ENCODE peak calls at places on chromosome 10, in five cellular contexts. X, J, F, Q and H are unnamed samples.

GRCh38 chr10:80861882-80862281 is 324.2 kb downstream of the SH2D4B start:
- DNase-seq in F (no peak), Q (no peak), X (no peak), J (no peak), H (no peak)

GRCh38 chr10:70588255-70588654 is 14.3 kb downstream of the PRF1 start:
- DNase-seq in J (no peak), X (no peak), Q (no peak), F (no peak), H (no peak)

GRCh38 chr10:72622271-72622670 is 3.6 kb downstream of the MICU1 start:
- DNase-seq in X (no peak), Q (no peak), F (no peak), J (no peak), H (no peak)

GRCh38 chr10:9010931-9011670 is 956.6 kb downstream of the GATA3 start:
- DNase-seq in X (no peak), Q (no peak), J (no peak), F (no peak), H (no peak)

GRCh38 chr10:72096115-72097000 is 8.0 kb upstream of the SPOCK2 start:
- DNase-seq in J (no peak), Q (no peak), X (no peak), F (peak), H (no peak)

GRCh38 chr10:83564889-83565588 is 574.3 kb upstream of the GHITM start:
- DNase-seq in F (no peak), J (no peak), X (no peak), Q (no peak), H (no peak)

GRCh38 chr10:4082851-4083250 is 297.8 kb upstream of the KLF6 start:
- DNase-seq in Q (no peak), X (no peak), J (no peak), F (peak), H (no peak)

GRCh38 chr10:60441515-60441914 is 51.8 kb upstream of the ANK3 start:
- DNase-seq in J (peak), Q (no peak), F (no peak), X (no peak), H (no peak)

GRCh38 chr10:129253551-129254179 is 213.4 kb upstream of the MGMT start:
- DNase-seq in F (no peak), J (no peak), Q (no peak), X (no peak), H (no peak)

GRCh38 chr10:91380873-91381561 is 29.1 kb upstream of the HECTD2 start:
- DNase-seq in J (no peak), F (no peak), Q (no peak), X (no peak), H (no peak)

GRCh38 chr10:123573236-123574147 is 92.7 kb upstream of the GPR26 start:
- DNase-seq in X (peak), F (no peak), J (peak), Q (peak), H (peak)

GRCh38 chr10:77208857-77209256 is 428.8 kb downstream of the KCNMA1 start:
- DNase-seq in J (no peak), F (no peak), Q (no peak), X (no peak), H (no peak)

DNA sequence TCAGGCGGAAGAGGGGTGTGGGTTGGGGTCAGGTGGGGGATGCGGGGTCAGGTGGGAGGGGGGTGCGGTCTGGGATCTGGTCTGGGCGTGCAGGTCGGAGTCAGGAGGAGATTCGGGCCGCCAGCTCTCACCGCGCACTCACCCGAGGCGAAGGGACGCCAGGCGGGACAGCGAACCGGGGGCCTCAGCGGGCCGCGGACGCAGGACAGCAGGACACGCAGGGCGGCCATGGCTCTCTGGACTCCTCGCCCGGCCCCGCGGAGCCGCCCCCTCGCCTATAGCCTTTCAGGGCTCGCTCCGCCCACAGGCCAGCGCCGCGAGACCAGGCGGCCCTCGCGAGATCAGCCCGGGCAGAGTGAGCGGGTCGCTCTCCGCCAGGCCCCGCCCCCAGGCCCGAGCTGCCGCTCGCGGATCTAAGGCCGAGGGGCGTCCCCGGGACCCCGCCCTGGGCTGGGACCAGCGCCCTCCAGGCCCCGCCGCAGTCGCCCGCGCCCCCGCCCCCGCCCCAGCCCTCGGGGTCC is at the start of gene ECHS1:
- DNase-seq in F (peak), X (peak), J (peak), Q (peak), H (peak)
- H2BK12ac ChIP-seq in F (peak), X (no peak), J (no peak), Q (no peak), H (no peak)

GRCh38 chr10:100346351-100346764 is 675 bp upstream of the SCD start:
- DNase-seq in X (peak), Q (no peak), J (peak), F (peak), H (peak)
- H3K23ac ChIP-seq in X (no peak), Q (no peak), J (no peak), F (no peak), H (no peak)

DNA sequence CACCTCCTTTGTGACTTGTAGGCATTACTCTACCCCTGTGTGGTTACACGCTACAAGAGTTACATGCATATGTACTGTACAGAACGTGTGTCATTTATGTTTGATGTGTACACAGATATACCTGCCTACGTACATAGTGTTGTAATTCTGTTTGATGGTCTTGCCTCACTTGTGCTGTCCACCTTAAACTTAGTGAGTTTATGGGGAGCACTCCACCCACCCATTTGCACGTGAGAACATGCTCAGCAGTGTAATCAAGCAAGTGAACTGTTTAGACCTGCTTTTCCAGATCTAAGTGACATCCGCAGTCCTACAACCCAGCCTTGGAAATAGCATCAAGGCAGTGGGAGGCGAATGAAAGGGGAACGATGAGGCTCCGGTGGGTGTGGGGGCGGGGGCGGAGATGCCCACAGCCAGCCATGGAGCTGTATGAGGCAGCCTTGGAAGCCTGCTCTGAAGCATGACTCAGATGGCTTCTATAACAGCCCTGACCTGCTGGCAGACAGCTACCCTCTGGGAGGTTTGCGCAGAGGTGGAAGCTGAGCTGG is 52.1 kb downstream of the SUFU start:
- DNase-seq in J (peak), Q (no peak), X (no peak), F (peak), H (no peak)
- H3K9ac ChIP-seq in J (no peak), Q (no peak), X (no peak), F (peak), H (no peak)

GRCh38 chr10:122390679-122391078 is 16.2 kb downstream of the PLEKHA1 start:
- DNase-seq in X (no peak), Q (no peak), J (no peak), F (no peak), H (no peak)

GRCh38 chr10:122391875-122392274 is 17.4 kb downstream of the PLEKHA1 start:
- DNase-seq in J (no peak), Q (no peak), F (no peak), X (no peak), H (no peak)

GRCh38 chr10:122390271-122390670 is 15.8 kb downstream of the PLEKHA1 start:
- DNase-seq in Q (no peak), J (no peak), F (no peak), X (no peak), H (no peak)

GRCh38 chr10:122393288-122393687 is 18.8 kb downstream of the PLEKHA1 start:
- DNase-seq in J (no peak), Q (no peak), X (no peak), F (no peak), H (no peak)

GRCh38 chr10:122392835-122393234 is 18.3 kb downstream of the PLEKHA1 start:
- DNase-seq in J (no peak), F (no peak), X (no peak), Q (no peak), H (no peak)
- H2BK12ac ChIP-seq in J (no peak), F (no peak), X (no peak), Q (no peak), H (no peak)

GRCh38 chr10:73650537-73651331 is 5.1 kb downstream of the SYNPO2L start:
- DNase-seq in J (peak), X (no peak), Q (no peak), F (peak), H (no peak)
- H3K23ac ChIP-seq in J (no peak), X (no peak), Q (no peak), F (no peak), H (no peak)

DNA sequence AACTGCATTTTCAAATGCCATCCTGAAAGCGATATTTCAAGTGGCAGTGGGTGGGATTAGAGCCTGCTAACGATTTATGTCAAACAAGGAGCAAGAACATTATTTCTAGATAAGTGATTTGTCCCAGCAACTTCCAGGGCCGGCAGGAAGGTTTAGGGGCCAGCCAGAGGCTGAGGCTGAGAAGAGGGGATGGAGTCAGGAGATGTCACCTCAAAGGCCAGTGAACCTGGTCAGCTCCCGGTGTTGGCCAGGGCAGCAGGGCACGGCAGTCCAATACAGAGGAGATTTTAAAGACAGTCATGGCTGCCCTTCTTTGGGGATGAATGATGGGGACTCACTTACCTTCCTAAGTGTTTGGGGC is 105.7 kb upstream of the PPIF start:
- DNase-seq in J (no peak), X (no peak), Q (no peak), F (no peak), H (no peak)
- H3K9ac ChIP-seq in J (no peak), X (no peak), Q (no peak), F (peak), H (no peak)

DNA sequence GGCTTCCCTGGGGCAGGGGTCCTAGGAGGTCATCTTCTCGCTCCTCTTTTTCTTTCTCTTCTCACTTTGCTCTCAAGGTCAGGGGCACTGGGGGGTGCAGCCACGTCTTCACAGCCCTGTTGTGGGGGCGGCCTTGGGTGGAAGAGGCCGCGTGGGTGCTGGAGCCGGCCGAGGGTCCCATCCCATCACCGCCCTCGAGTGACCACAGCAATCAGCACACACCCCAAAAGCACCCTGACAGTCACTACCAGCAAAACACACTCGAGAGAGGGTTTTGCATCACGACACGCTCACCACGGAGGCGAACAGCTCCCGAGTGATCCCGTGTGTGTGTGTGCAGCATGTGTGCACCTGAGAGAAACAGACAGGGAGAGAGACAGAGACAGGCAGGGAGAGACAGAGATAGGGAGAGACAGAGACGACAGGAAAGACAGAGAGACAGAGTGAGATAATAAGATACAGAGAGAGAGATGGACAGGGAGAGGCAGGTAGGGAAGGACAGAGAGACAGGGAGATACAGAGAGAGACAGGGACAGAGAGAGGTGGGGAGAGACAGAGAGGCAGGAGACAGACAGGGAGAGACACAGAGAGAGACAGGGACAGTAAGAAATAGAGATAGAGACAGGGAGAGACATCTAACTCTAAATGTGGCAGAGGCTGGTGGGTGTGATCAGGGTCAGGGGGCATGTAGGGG is 100.9 kb downstream of the WDR37 start:
- DNase-seq in X (no peak), Q (no peak), F (no peak), J (no peak), H (no peak)
- H2BK12ac ChIP-seq in X (no peak), Q (no peak), F (no peak), J (no peak), H (peak)

GRCh38 chr10:33293081-33293480 is 41.4 kb downstream of the NRP1 start:
- DNase-seq in J (no peak), F (no peak), X (no peak), Q (no peak), H (no peak)

GRCh38 chr10:33291053-33291592 is 43.3 kb downstream of the NRP1 start:
- DNase-seq in X (no peak), Q (no peak), J (peak), F (peak), H (no peak)

GRCh38 chr10:33289776-33290175 is 44.7 kb downstream of the NRP1 start:
- DNase-seq in J (no peak), Q (no peak), X (no peak), F (no peak), H (no peak)

GRCh38 chr10:33288127-33288526 is 46.3 kb downstream of the NRP1 start:
- DNase-seq in F (no peak), Q (no peak), X (no peak), J (no peak), H (no peak)

DNA sequence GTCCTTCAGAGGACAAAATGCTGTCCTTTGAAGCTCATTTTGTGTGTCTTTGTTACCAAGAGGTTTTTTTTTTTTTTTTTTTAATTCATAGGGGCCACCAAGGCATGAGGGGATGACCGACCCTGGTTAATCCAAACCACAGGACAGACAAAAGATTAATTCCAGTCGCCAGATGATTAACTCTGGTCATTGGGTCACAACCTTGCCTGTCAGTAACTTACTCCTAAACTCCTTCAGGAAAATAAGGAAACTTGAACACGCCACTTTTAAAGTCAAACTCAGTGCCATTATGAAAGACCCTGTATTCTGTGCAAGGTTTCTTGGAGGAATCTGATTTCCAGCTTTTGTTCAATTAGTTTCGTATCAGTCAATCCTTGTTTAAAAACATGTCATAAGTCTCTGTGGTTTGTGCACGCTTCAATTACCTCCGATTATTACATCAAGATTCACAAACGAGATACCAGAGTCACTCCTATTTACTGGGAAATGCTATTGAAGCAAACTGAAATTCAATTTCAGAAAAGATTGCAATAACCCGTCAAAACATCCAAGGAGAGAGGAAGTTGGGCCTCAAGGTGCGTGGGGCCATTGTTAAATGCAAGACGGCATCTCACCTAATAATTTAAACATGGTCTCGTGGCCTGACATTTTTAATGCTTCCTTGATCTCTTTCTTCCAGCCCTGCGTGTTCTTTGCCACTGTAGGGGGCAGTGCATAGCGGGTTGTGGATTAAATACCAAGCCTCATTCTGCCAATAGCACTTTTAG is 44.0 kb downstream of the NRP1 start:
- DNase-seq in X (no peak), Q (no peak), F (no peak), J (peak), H (no peak)
- H3K23ac ChIP-seq in X (no peak), Q (no peak), F (no peak), J (no peak), H (no peak)

DNA sequence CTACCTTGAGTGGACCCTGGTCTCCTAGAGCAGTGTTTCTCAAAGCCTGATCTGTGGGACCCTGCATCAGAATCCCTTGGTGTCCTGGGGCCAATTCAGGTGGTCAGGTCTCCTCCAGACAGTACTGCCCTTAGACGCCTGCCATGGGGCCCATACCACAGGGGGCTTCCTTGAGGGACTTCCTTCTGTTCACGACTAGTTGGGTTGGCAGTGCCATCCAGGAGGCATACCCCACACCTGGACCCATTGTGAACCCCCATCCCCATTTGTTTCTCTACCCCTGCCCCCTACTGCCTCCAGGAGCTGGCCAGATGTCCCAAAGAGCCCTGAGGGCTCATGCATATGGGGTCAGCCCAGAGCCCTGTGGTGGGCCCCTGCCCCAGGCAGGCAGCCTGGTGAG is 260.0 kb upstream of the ZMIZ1 start:
- DNase-seq in Q (no peak), J (no peak), F (no peak), X (no peak), H (no peak)
- H3K9ac ChIP-seq in Q (no peak), J (no peak), F (no peak), X (no peak), H (no peak)